ENCODE peak calls at places on chromosomes 2 and 18, in six cellular contexts. H is A549, M is PC-3, E is hepatocyte, J is IMR-90, B is astrocyte. P is an unnamed sample.

GRCh38 chr18:75276813-75277628 is 66.4 kb downstream of the TSHZ1 start:
- DNase-seq in M (no peak), H (no peak), J (peak), B (peak), E (no peak), P (no peak)

GRCh38 chr2:85913854-85914524 is 25.2 kb upstream of the ST3GAL5 start:
- DNase-seq in B (no peak), J (peak), M (peak), H (no peak), E (no peak), P (no peak)

GRCh38 chr2:57906152-57906732 is 140.4 kb upstream of the VRK2 start:
- DNase-seq in J (peak), M (peak), H (peak), E (peak), B (peak), P (no peak)

GRCh38 chr2:38187416-38188127 is 111.6 kb upstream of the CYP1B1 start:
- DNase-seq in M (peak), J (peak), B (peak), E (peak), H (no peak), P (no peak)

GRCh38 chr2:71945133-71945959 is 202.3 kb downstream of the CYP26B1 start:
- DNase-seq in B (no peak), M (no peak), J (no peak), E (no peak), H (no peak), P (no peak)

GRCh38 chr2:181440919-181441318 is 16.3 kb upstream of the ITGA4 start:
- DNase-seq in E (no peak), H (no peak), M (no peak), B (no peak), J (no peak), P (peak)

GRCh38 chr2:120036145-120036544 is 23.3 kb downstream of the EPB41L5 start:
- DNase-seq in B (no peak), H (no peak), E (no peak), J (no peak), M (no peak), P (no peak)

GRCh38 chr18:62512996-62513395 is 9.8 kb upstream of the ZCCHC2 start:
- DNase-seq in J (no peak), H (no peak), M (no peak), B (no peak), E (no peak), P (no peak)

GRCh38 chr2:108907822-108908716 is 81.0 kb downstream of the EDAR start:
- DNase-seq in H (no peak), B (no peak), M (no peak), J (no peak), E (no peak), P (peak)

GRCh38 chr2:201633862-201634261 is 9.4 kb downstream of the TMEM237 start:
- DNase-seq in H (no peak), J (peak), B (no peak), M (no peak), E (no peak), P (no peak)

GRCh38 chr2:63424329-63425078 is 163.8 kb downstream of the WDPCP start:
- DNase-seq in H (peak), B (no peak), E (peak), J (peak), M (peak), P (peak)

GRCh38 chr2:206616141-206616540 is 26.1 kb upstream of the FAM237A start:
- DNase-seq in M (peak), E (peak), H (peak), J (peak), B (no peak), P (no peak)

GRCh38 chr18:11146947-11147345 is 2.4 kb downstream of the PIEZO2 start:
- DNase-seq in B (no peak), E (no peak), J (no peak), H (no peak), M (no peak), P (no peak)

GRCh38 chr2:168574856-168575630 is 119.0 kb downstream of the CERS6 start:
- DNase-seq in J (peak), H (no peak), B (no peak), M (peak), E (no peak), P (no peak)

GRCh38 chr2:58553937-58554336 is 312.8 kb upstream of the FANCL start:
- DNase-seq in E (no peak), M (peak), J (no peak), H (no peak), B (no peak), P (peak)

GRCh38 chr2:118686364-118686763 is 161.1 kb downstream of the EN1 start:
- DNase-seq in B (peak), J (no peak), H (no peak), M (peak), E (no peak), P (no peak)

GRCh38 chr2:135701442-135701841 is 40.2 kb upstream of the UBXN4 start:
- DNase-seq in M (peak), B (peak), H (no peak), J (peak), E (no peak), P (no peak)

GRCh38 chr2:195559431-195559914 is 97.6 kb upstream of the SLC39A10 start:
- DNase-seq in J (peak), H (no peak), E (no peak), B (peak), M (peak), P (peak)

GRCh38 chr2:68943581-68944568 is 8.8 kb downstream of the GKN2 start:
- DNase-seq in H (peak), E (peak), B (peak), J (peak), M (peak), P (peak)

GRCh38 chr2:240226672-240227537 is 86.4 kb upstream of the OTOS start:
- DNase-seq in E (no peak), B (no peak), H (no peak), J (no peak), M (no peak), P (no peak)

GRCh38 chr2:54697934-54698333 is 25.5 kb upstream of the EML6 start:
- DNase-seq in J (no peak), B (no peak), M (no peak), E (no peak), H (no peak), P (no peak)

GRCh38 chr18:47262397-47263196 is 11.1 kb upstream of the SKOR2 start:
- DNase-seq in B (no peak), M (no peak), J (no peak), H (no peak), E (no peak), P (no peak)

GRCh38 chr2:177153805-177154204 is 58.8 kb upstream of the HNRNPA3 start:
- DNase-seq in E (no peak), M (no peak), J (no peak), B (no peak), H (no peak), P (no peak)

GRCh38 chr2:177147834-177148233 is 64.8 kb upstream of the HNRNPA3 start:
- DNase-seq in M (peak), J (no peak), B (no peak), H (no peak), E (no peak), P (no peak)

GRCh38 chr2:177148477-177149154 is 64.0 kb upstream of the HNRNPA3 start:
- DNase-seq in B (peak), E (peak), J (peak), M (peak), H (peak), P (peak)

GRCh38 chr2:177147093-177147694 is 65.4 kb upstream of the HNRNPA3 start:
- DNase-seq in E (peak), M (peak), J (peak), B (peak), H (peak), P (peak)

DNA sequence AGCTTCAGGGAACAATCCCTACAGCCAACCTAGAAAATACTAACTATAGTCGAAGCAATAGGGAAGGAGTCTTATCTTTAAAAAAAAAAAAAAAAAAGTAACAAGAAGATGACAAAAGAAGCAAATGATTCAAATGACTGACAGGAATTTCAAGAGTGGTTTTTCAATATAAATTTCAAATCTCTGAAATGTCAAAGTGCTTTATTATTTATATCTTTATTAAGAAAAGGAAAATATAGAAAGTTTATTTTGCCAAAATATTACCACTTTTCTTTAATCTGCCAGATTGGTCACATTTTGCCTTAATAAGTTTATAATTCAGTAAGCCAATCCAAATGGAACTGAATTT is 63.5 kb upstream of the HNRNPA3 start:
- DNase-seq in H (no peak), J (no peak), B (no peak), E (no peak), M (no peak), P (no peak)
- TF ChIP-seq CTCF in H (no peak), J (no peak), B (no peak), E (no peak), M (peak), P (no peak)

GRCh38 chr2:178246696-178247095 is 52.4 kb downstream of the OSBPL6 start:
- DNase-seq in J (no peak), M (no peak), E (no peak), H (no peak), B (no peak), P (no peak)

GRCh38 chr2:178256382-178257053 is 62.2 kb downstream of the OSBPL6 start:
- DNase-seq in E (no peak), M (no peak), J (peak), H (no peak), B (no peak), P (no peak)

GRCh38 chr2:178250429-178250828 is 56.1 kb downstream of the OSBPL6 start:
- DNase-seq in M (no peak), J (no peak), B (no peak), H (no peak), E (no peak), P (no peak)

GRCh38 chr2:178247255-178247654 is 52.9 kb downstream of the OSBPL6 start:
- DNase-seq in B (no peak), H (no peak), M (no peak), J (no peak), E (no peak), P (no peak)

DNA sequence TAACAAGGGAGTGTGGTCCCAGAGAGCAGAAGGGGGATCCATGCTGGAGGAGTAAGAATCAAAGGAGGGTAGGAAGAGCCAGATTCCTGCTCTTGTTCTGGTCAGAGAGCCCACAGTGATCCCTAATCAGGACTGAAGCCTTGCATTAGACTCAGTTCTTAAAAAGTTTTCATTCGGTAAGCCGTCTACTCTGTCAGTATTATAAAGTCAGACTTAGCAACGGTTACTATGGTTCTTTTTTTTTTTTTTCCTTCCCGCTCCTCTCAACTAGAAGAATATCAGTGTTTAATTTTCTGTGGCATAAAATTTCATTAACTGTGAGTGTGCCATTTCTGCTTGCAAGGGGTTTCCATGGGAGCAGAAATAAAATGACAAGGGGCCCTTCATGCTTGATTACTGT is 56.8 kb downstream of the OSBPL6 start:
- DNase-seq in J (no peak), E (no peak), B (no peak), M (no peak), H (no peak), P (no peak)
- H3K4me2 ChIP-seq in J (no peak), E (no peak), B (no peak), M (no peak), H (no peak), P (no peak)

GRCh38 chr18:49149011-49149410 is 198.2 kb upstream of the SMAD7 start:
- DNase-seq in H (no peak), E (no peak), J (no peak), M (no peak), B (no peak), P (no peak)

GRCh38 chr18:49155410-49155809 is 204.6 kb upstream of the SMAD7 start:
- DNase-seq in E (no peak), J (no peak), B (no peak), M (no peak), H (no peak), P (no peak)

GRCh38 chr18:49155857-49156256 is 205.1 kb upstream of the SMAD7 start:
- DNase-seq in J (no peak), B (no peak), M (no peak), H (no peak), E (no peak), P (no peak)

GRCh38 chr18:49152885-49153284 is 202.1 kb upstream of the SMAD7 start:
- DNase-seq in M (no peak), B (no peak), E (no peak), H (no peak), J (no peak), P (no peak)

DNA sequence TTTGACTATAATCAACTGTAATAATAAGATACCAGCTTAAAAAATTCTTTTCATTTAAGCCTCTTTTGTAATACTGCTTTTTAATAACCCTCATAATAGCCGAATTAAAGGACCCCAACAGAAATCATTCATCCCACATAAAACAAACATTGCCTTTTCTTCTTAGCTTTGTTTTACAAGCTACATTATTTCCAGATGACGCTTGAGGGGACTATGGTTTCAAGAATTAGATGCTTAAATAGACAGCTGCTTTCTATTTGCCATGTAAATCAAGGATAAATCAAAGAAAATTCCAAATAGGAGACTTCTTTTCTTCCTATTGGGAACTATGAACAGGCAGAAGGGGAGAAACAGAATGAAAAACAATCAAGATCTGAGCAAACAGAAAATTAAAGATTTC is 200.7 kb upstream of the SMAD7 start:
- DNase-seq in J (no peak), E (no peak), H (no peak), M (no peak), B (no peak), P (no peak)
- H3K4me3 ChIP-seq in J (no peak), E (no peak), H (no peak), M (no peak), B (no peak), P (no peak)

DNA sequence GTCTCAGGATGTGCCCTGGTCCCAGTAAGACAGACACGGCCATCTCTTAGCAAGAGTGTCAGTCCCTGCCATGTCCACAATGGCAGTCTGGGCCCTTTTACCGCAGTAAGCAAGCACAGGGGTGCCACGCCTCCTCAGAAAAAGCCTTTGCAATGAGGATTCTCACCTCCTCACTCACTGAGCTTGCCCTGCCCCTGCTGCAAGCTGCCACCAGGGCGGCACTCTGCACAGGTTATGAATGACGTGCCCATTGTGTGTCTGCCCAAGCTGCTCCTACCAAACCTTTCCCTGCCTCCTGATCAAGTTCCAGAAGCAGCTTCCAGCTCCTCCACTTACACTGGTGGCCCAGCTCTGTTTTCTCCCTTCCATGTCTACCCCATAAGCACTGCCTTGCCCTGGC is 23.3 kb downstream of the ERCC3 start:
- DNase-seq in J (no peak), E (no peak), B (no peak), M (no peak), H (no peak), P (no peak)
- TF ChIP-seq CTCF in J (no peak), E (no peak), B (no peak), M (peak), H (no peak), P (peak)

GRCh38 chr2:8571792-8572499 is 109.9 kb upstream of the ID2 start:
- DNase-seq in E (peak), H (no peak), M (peak), J (no peak), B (no peak), P (no peak)

GRCh38 chr2:8570637-8571036 is 111.2 kb upstream of the ID2 start:
- DNase-seq in B (no peak), J (no peak), E (no peak), H (no peak), M (no peak), P (no peak)

GRCh38 chr2:8572712-8573233 is 109.1 kb upstream of the ID2 start:
- DNase-seq in M (no peak), J (no peak), B (no peak), E (no peak), H (no peak), P (peak)

GRCh38 chr2:8569332-8569930 is 112.4 kb upstream of the ID2 start:
- DNase-seq in J (no peak), E (no peak), B (no peak), H (no peak), M (no peak), P (no peak)

DNA sequence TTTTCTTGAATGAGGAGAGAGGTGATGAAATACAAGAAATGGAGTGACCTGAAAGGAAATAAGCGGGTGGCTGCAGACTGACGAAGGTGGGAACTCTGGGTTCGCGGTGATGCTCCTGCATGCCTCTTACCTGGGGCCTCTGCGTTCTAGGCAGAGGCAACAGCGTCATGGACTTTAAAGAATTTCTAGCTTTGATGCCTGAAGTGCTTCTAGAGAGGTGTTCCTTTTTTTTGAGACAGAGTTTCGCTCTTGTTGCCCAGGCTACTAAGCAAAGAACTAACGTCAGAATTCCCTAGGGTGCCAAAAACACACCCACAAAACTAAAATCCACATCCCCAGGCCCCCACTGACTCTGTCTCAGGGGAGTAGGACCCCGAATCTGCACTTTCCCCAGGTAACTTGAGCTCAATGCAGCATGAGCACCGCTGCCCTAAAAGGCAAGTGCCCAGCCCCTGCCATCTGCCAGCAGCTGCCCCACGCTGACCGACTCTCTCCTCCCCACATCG is 110.5 kb upstream of the ID2 start:
- DNase-seq in E (no peak), B (no peak), M (no peak), J (no peak), H (no peak), P (no peak)
- H3K4me2 ChIP-seq in E (no peak), B (no peak), M (no peak), J (no peak), H (no peak), P (no peak)

GRCh38 chr18:55462652-55463051 is 125.3 kb downstream of the TCF4 start:
- DNase-seq in H (no peak), M (no peak), B (no peak), E (no peak), J (no peak), P (no peak)
- H3K4me3 ChIP-seq in H (no peak), M (no peak), B (no peak), E (no peak), J (no peak), P (no peak)

GRCh38 chr2:233026211-233026813 is 6.2 kb upstream of the NEU2 start:
- DNase-seq in E (no peak), J (peak), B (peak), H (no peak), M (peak), P (no peak)
- TF ChIP-seq CTCF in E (no peak), J (no peak), B (no peak), H (no peak), M (no peak), P (no peak)

DNA sequence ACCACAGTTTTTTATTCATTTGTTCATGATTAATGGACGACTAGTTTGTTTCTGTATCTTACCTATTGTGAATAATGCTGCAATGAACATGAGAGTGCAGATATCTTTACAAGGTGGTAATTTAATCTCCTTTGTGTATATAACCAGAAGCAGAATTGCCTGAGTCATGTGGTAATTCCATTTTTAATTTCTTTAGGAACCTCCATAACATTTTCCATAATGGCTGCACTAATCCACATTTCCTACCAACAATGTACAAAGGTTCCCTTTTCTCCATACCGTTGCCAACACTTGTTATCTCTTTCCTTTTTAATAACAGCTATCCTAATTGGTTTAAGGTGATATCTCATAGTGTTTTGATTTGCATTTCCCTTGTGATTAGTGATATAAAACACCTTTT is 36.5 kb downstream of the NCOA1 start:
- DNase-seq in J (no peak), M (no peak), B (no peak), E (no peak), H (no peak), P (no peak)
- H3K4me2 ChIP-seq in J (no peak), M (no peak), B (no peak), E (no peak), H (no peak), P (no peak)

GRCh38 chr2:26942543-26943295 is 27.7 kb upstream of the MAPRE3 start:
- DNase-seq in B (peak), J (peak), E (peak), M (peak), H (peak), P (peak)
- H3K4me3 ChIP-seq in B (no peak), J (no peak), E (no peak), M (no peak), H (no peak), P (no peak)

P was measured in DND-41.